ENCODE peak calls at places on chromosomes 6 and 20, in six cellular contexts. I, Y, T, H, P and U are unnamed samples. For H3K79me2, the result is how much of the 10 kb centered on the place peaks cover.

GRCh38 chr6:169291639-169292339 is 38.1 kb upstream of the THBS2 start:
- DNase-seq in I (no peak), Y (no peak), T (no peak), H (no peak), P (no peak), U (peak)

GRCh38 chr6:105835373-105835772 is 250.8 kb upstream of the PRDM1 start:
- DNase-seq in I (no peak), Y (peak), T (peak), H (peak), P (peak), U (no peak)

GRCh38 chr6:138973481-138974140 is 14.4 kb downstream of the REPS1 start:
- DNase-seq in I (no peak), Y (no peak), T (no peak), H (no peak), P (no peak), U (peak)

GRCh38 chr6:56794421-56794820 is 151.7 kb upstream of the DST start:
- DNase-seq in I (no peak), Y (no peak), T (no peak), H (no peak), P (no peak), U (no peak)

GRCh38 chr6:49552596-49552995 is 2.1 kb downstream of the C6orf141 start:
- DNase-seq in I (no peak), Y (peak), T (no peak), H (no peak), P (no peak), U (no peak)

GRCh38 chr6:131101911-131102680 is 33.2 kb upstream of the AKAP7 start:
- DNase-seq in I (no peak), Y (no peak), T (no peak), H (no peak), P (peak), U (peak)

GRCh38 chr6:114310053-114310452 is 32.8 kb downstream of the HS3ST5 start:
- DNase-seq in I (no peak), Y (no peak), T (no peak), H (no peak), P (no peak), U (no peak)

GRCh38 chr20:24981750-24982149 is 10.8 kb downstream of the APMAP start:
- DNase-seq in I (no peak), Y (no peak), T (no peak), H (no peak), P (no peak), U (no peak)

GRCh38 chr6:4788953-4789584 is 12.9 kb downstream of the CDYL start:
- DNase-seq in I (no peak), Y (peak), T (no peak), H (peak), P (no peak), U (no peak)

GRCh38 chr20:39885975-39886649 is 802.9 kb downstream of the MAFB start:
- DNase-seq in I (peak), Y (peak), T (no peak), H (peak), P (peak), U (peak)

GRCh38 chr6:46610862-46611553 is 41.6 kb downstream of the CYP39A1 start:
- DNase-seq in I (no peak), Y (no peak), T (no peak), H (no peak), P (no peak), U (no peak)

GRCh38 chr20:19757487-19757972 is 528 bp upstream of the RIN2 start:
- DNase-seq in I (peak), Y (peak), T (no peak), H (no peak), P (peak), U (peak)

GRCh38 chr6:35471836-35472345 is 3.7 kb downstream of the RPL10A start:
- DNase-seq in I (no peak), Y (no peak), T (no peak), H (no peak), P (no peak), U (no peak)

GRCh38 chr20:8020314-8021079 is 936 bp upstream of the TMX4 start:
- DNase-seq in I (no peak), Y (no peak), T (no peak), H (peak), P (no peak), U (no peak)

GRCh38 chr6:137849709-137850093 is 17.4 kb upstream of the TNFAIP3 start:
- DNase-seq in I (no peak), Y (no peak), T (no peak), H (no peak), P (no peak), U (no peak)

GRCh38 chr20:56417402-56417801 is 5.3 kb downstream of the CASS4 start:
- DNase-seq in I (no peak), Y (no peak), T (no peak), H (no peak), P (no peak), U (no peak)

GRCh38 chr6:49506569-49507111 is 6.9 kb downstream of the GLYATL3 start:
- DNase-seq in I (no peak), Y (no peak), T (no peak), H (no peak), P (peak), U (no peak)

GRCh38 chr6:110534731-110535164 is 58.3 kb upstream of the SLC22A16 start:
- DNase-seq in I (no peak), Y (no peak), T (no peak), H (no peak), P (no peak), U (peak)

GRCh38 chr6:22219916-22220315 is 76.9 kb downstream of the PRL start:
- DNase-seq in I (no peak), Y (no peak), T (no peak), H (no peak), P (no peak), U (no peak)

GRCh38 chr6:7673063-7673536 is 52.8 kb upstream of the BMP6 start:
- DNase-seq in I (peak), Y (peak), T (peak), H (no peak), P (peak), U (peak)

GRCh38 chr20:4084721-4085120 is 69.4 kb upstream of the RNF24 start:
- DNase-seq in I (no peak), Y (no peak), T (no peak), H (no peak), P (no peak), U (no peak)

GRCh38 chr6:157265630-157266029 is 57.7 kb downstream of the TMEM242 start:
- DNase-seq in I (no peak), Y (no peak), T (no peak), H (no peak), P (no peak), U (no peak)

GRCh38 chr6:74068945-74069570 is 373.1 kb downstream of the CD109 start:
- DNase-seq in I (no peak), Y (no peak), T (no peak), H (no peak), P (no peak), U (peak)

GRCh38 chr6:158807515-158808441 is 11.4 kb downstream of the EZR start:
- DNase-seq in I (no peak), Y (no peak), T (no peak), H (no peak), P (no peak), U (no peak)

DNA sequence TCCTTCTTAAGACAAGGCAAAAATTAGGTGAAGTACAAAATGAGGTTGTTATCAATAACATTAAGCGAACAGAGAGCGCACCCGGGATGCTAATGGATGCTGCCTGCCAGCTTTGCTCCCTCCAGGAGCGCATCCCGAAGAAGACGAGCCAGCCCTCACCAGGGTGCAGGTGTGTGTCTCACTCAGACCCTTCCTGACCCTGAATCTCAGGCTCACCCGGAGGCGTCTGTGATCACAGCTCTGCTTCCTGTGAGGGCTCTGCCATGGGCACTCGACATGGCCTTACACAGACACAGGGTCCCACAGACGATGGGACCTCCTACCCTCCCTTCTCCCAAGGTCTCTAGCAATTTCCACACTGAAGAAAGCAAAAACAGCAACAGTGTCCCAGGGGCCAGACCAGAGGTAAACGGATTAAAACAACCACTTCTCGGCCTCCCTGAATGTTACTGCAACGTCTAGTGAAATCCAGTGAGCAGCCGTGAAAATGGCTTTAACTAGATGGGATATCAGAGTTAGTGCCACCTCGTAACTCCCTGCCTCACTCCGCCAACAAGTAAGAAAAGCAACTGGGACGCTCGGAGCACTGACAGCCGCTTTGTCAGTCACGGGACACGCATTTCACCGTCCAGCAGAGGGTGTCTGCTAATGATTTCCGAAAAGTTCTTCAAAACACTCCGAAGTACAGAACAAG is 11.7 kb downstream of the ZBTB46 start:
- DNase-seq in I (no peak), Y (no peak), T (no peak), H (no peak), P (no peak), U (peak)
- TF ChIP-seq EZH2phosphoT487 in I (no peak), Y (no peak), T (no peak), H (no peak), P (no peak), U (no peak)

GRCh38 chr20:48801197-48801596 is 26.6 kb downstream of the PREX1 start:
- DNase-seq in I (no peak), Y (no peak), T (no peak), H (no peak), P (no peak), U (no peak)

GRCh38 chr20:48800227-48800626 is 27.6 kb downstream of the PREX1 start:
- DNase-seq in I (peak), Y (no peak), T (no peak), H (no peak), P (no peak), U (no peak)

GRCh38 chr20:48797275-48797825 is 30.4 kb downstream of the PREX1 start:
- DNase-seq in I (no peak), Y (peak), T (no peak), H (no peak), P (no peak), U (no peak)

GRCh38 chr20:48797850-48798747 is 29.7 kb downstream of the PREX1 start:
- DNase-seq in I (no peak), Y (peak), T (no peak), H (no peak), P (no peak), U (no peak)

GRCh38 chr20:48799315-48800105 is 28.3 kb downstream of the PREX1 start:
- DNase-seq in I (peak), Y (no peak), T (no peak), H (no peak), P (no peak), U (no peak)
- H3K79me2 ChIP-seq in I (under half), Y (under half), T (under half), H (under half), P (under half), U (under half)

DNA sequence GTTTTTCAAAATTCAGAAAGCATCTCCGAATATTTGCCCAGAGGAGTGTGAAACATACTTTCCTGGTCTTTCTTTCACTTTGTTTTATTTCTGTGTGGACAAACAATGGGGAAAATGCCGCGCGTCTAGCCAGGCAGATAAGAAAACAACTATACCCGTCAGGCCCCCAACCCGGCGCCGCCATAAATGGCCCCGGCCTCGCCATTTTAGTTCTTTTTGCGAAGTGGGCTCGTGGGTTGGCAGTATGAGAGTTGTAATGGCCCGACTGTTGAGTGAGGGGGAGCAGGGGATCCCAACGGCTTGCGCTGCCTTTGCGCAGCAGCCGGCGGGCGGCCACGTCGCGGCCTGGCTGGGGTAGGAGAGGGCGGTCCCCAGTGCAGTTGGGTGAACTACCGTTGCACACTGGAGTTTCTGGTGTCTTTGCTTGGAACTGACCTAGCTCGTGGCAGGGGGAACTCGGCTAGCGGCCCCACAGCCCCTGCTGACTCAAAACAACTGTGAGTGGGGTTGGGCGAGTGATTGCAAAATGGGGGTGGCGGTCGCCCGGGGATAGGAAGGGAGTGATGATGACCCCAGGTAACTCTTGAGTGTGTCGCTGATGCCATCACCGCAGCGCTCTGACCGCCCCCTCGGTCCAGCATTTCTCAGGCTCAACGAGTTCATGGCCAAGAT is 7.3 kb downstream of the HSPA1B start:
- DNase-seq in I (peak), Y (peak), T (peak), H (peak), P (peak), U (peak)
- TF ChIP-seq EZH2phosphoT487 in I (no peak), Y (no peak), T (no peak), H (no peak), P (no peak), U (no peak)

GRCh38 chr20:62653951-62654685 is 11.8 kb downstream of the SLCO4A1 start:
- DNase-seq in I (no peak), Y (no peak), T (no peak), H (peak), P (no peak), U (no peak)
- H3K79me2 ChIP-seq in I (under half), Y (under half), T (half or more), H (under half), P (under half), U (under half)